ENCODE peak calls at places on chromosomes 4 and X, in seven cellular contexts. B, L, U, X, F, V and Q are unnamed samples.
A peak's percentile ranks its signal among the peaks of the same experiment; 100 is the strongest.

GRCh38 chr4:168587326-168588125 is 90.7 kb downstream of the PALLD start:
- DNase-seq in L (peak; percentile 82), V (no peak), B (no peak), X (peak; percentile 86), F (peak; percentile 32), U (peak; percentile 84), Q (no peak)

GRCh38 chr4:69742596-69742995 is 17.8 kb downstream of the SULT1B1 start:
- DNase-seq in L (no peak), U (no peak), X (no peak), F (no peak), V (no peak), B (no peak), Q (no peak)

GRCh38 chr4:24228692-24229091 is 338.8 kb upstream of the PPARGC1A start:
- DNase-seq in V (no peak), X (no peak), U (no peak), B (no peak), L (no peak), F (peak; percentile 35), Q (no peak)

GRCh38 chrX:50202539-50202938 is 1.7 kb upstream of the AKAP4 start:
- DNase-seq in X (peak; percentile 15), V (no peak), B (no peak), U (no peak), F (no peak), L (peak; percentile 1), Q (no peak)

GRCh38 chr4:80619070-80619674 is 283.6 kb downstream of the CFAP299 start:
- DNase-seq in B (no peak), U (peak; percentile 23), L (peak; percentile 6), V (no peak), F (no peak), X (peak; percentile 5), Q (no peak)

GRCh38 chr4:152462715-152463114 is 73.2 kb downstream of the FBXW7 start:
- DNase-seq in F (no peak), L (peak; percentile 41), X (no peak), U (peak; percentile 35), B (no peak), V (no peak), Q (no peak)

GRCh38 chr4:81499840-81500239 is 28.1 kb upstream of the RASGEF1B start:
- DNase-seq in L (no peak), X (no peak), B (no peak), U (no peak), V (no peak), F (no peak), Q (no peak)

GRCh38 chr4:6658635-6659075 is 18.2 kb downstream of the MRFAP1 start:
- DNase-seq in F (peak; percentile 54), B (no peak), U (peak; percentile 72), L (peak; percentile 46), V (no peak), X (no peak), Q (no peak)

GRCh38 chr4:743463-744211 is 38.0 kb downstream of the PCGF3 start:
- DNase-seq in F (no peak), X (no peak), V (no peak), B (no peak), U (no peak), L (no peak), Q (no peak)

GRCh38 chr4:140756292-140757219 is at the start of gene TBC1D9:
- DNase-seq in X (peak; percentile 81), L (peak; percentile 90), B (peak; percentile 40), U (peak; percentile 85), V (no peak), F (peak; percentile 91), Q (peak; percentile 39)

GRCh38 chr4:53592128-53592527 is 842 bp upstream of the LNX1 start:
- DNase-seq in V (no peak), F (peak; percentile 38), L (peak; percentile 62), B (no peak), X (peak; percentile 13), U (peak; percentile 70), Q (no peak)

GRCh38 chrX:41733939-41734338 is 10.0 kb downstream of the GPR82 start:
- DNase-seq in F (no peak), U (no peak), X (no peak), B (peak; percentile 55), L (no peak), V (no peak), Q (peak; percentile 52)

GRCh38 chr4:182416101-182416500 is 172.9 kb downstream of the TENM3 start:
- DNase-seq in L (no peak), X (no peak), F (no peak), V (no peak), B (no peak), U (no peak), Q (no peak)

GRCh38 chrX:16822723-16823122 is 36.5 kb downstream of the TXLNG start:
- DNase-seq in B (no peak), L (peak; percentile 83), F (no peak), U (peak; percentile 76), X (peak; percentile 20), V (no peak), Q (no peak)

GRCh38 chrX:151922692-151923091 is 10.0 kb downstream of the MAGEA4 start:
- DNase-seq in X (no peak), F (no peak), L (no peak), B (no peak), V (no peak), U (no peak), Q (no peak)

GRCh38 chr4:751676-752075 is 46.0 kb downstream of the PCGF3 start:
- DNase-seq in B (no peak), F (no peak), V (no peak), U (no peak), X (no peak), L (no peak), Q (no peak)

GRCh38 chr4:82360298-82361177 is 13.3 kb downstream of the HNRNPD start:
- DNase-seq in B (no peak), L (peak; percentile 33), X (no peak), V (no peak), U (peak; percentile 38), F (peak; percentile 20), Q (no peak)

GRCh38 chr4:175298119-175298518 is 380.0 kb downstream of the ADAM29 start:
- DNase-seq in U (no peak), F (no peak), V (peak; percentile 21), B (no peak), X (no peak), L (no peak), Q (no peak)

GRCh38 chrX:48897157-48897620 is 379 bp downstream of the TIMM17B start:
- DNase-seq in F (peak; percentile 93), V (no peak), X (peak; percentile 55), L (peak; percentile 79), U (peak; percentile 76), B (no peak), Q (no peak)

GRCh38 chrX:34491126-34491525 is 166.0 kb downstream of the TMEM47 start:
- DNase-seq in U (no peak), X (no peak), B (no peak), L (no peak), V (no peak), F (no peak), Q (no peak)

GRCh38 chr4:185868983-185869938 is 57.3 kb upstream of the SORBS2 start:
- DNase-seq in F (no peak), X (no peak), B (no peak), L (no peak), U (no peak), V (no peak), Q (no peak)

GRCh38 chr4:183153190-183153916 is 54.3 kb downstream of the WWC2 start:
- DNase-seq in B (no peak), L (no peak), V (no peak), F (no peak), U (no peak), X (no peak), Q (no peak)

GRCh38 chr4:110059556-110060191 is 138.7 kb downstream of the ELOVL6 start:
- DNase-seq in V (no peak), X (no peak), F (no peak), B (peak; percentile 37), U (no peak), L (peak; percentile 19), Q (peak; percentile 28)

GRCh38 chr4:118034061-118034785 is at the start of gene NDST3:
- DNase-seq in V (no peak), L (peak; percentile 45), B (peak; percentile 23), U (peak; percentile 55), X (peak; percentile 51), F (peak; percentile 79), Q (peak; percentile 50)

GRCh38 chrX:70436380-70436779 is 8.3 kb upstream of the DLG3 start:
- DNase-seq in B (no peak), X (no peak), U (peak; percentile 27), F (no peak), L (peak; percentile 8), V (no peak), Q (peak; percentile 28)
- TF ChIP-seq CTCF in B (peak; percentile 13), X (no peak), U (peak; percentile 23), F (no peak), L (peak; percentile 13), V (no peak), Q (peak; percentile 6)

GRCh38 chr4:173273956-173274355 is 60.2 kb downstream of the HMGB2 start:
- DNase-seq in U (peak; percentile 29), X (no peak), B (no peak), F (no peak), L (no peak), V (peak; percentile 32), Q (no peak)
- TF ChIP-seq CTCF in U (no peak), X (no peak), B (no peak), F (no peak), L (no peak), V (no peak), Q (no peak)

GRCh38 chrX:44203791-44204190 is 139.7 kb downstream of the EFHC2 start:
- DNase-seq in V (no peak), U (no peak), X (no peak), F (no peak), B (no peak), L (no peak), Q (no peak)
- TF ChIP-seq CTCF in V (no peak), U (no peak), X (no peak), F (no peak), B (no peak), L (no peak), Q (no peak)

GRCh38 chrX:17859609-17860178 is 1.4 kb downstream of the RAI2 start:
- DNase-seq in U (no peak), L (no peak), F (peak; percentile 17), B (no peak), V (no peak), X (no peak), Q (no peak)

GRCh38 chrX:17860179-17860780 is 818 bp downstream of the RAI2 start:
- DNase-seq in X (no peak), U (no peak), V (no peak), F (no peak), L (peak; percentile 4), B (peak; percentile 7), Q (no peak)

GRCh38 chrX:17861496-17862011 is 456 bp upstream of the RAI2 start:
- DNase-seq in B (no peak), L (no peak), F (no peak), U (no peak), X (no peak), V (no peak), Q (no peak)

DNA sequence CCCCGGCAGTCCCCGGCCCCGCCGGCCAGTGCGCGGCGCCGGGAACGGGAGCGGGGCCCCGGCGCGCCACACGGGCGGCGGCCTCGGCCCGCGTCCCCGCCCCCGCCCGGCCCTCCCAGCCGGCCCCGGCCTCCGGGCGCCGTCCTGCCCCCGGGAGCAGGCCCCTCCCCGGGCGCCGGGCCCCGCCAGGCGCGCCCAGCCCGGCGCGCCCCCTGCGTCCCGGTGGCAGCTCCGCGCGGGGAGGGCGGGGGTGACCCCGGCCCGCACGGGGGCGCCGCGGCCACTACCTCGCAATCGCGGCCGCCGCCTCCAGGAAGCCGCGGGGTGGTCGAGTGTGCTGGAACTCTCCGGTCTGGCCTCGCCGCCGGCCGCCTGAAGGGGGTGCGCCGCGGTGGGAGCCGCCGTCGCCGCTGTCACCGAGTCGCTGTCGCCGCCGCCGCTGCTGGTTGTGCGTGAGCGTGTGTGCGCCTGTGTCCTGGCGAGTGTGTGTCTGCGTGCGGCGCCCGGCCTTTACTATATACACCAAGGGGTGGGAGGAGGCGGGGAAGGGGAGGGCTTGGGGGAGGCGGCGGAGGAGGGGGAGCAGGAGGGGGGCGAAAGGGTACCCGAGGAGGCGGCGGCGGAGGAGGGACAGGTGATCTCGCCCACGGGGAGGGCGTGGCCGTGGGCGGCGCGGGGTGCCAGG is at the start of gene RAI2:
- DNase-seq in V (no peak), F (peak; percentile 50), B (no peak), U (no peak), L (no peak), X (no peak), Q (no peak)
- TF ChIP-seq CTCF in V (no peak), F (no peak), B (no peak), U (no peak), L (no peak), X (no peak), Q (no peak)